ENCODE peak calls at places on chromosome 18, in seven cellular contexts. H, U, Z, S, V, X and E are unnamed samples.

GRCh38 chr18:79789901-79790885 is 7.5 kb upstream of the KCNG2 start:
- DNase-seq in H (no peak), U (no peak), Z (peak), S (no peak), V (no peak), X (no peak), E (no peak)

GRCh38 chr18:21117385-21118135 is 5.9 kb upstream of the ROCK1 start:
- DNase-seq in H (no peak), U (no peak), Z (peak), S (peak), V (peak), X (no peak), E (peak)

GRCh38 chr18:67001052-67001451 is 397.2 kb upstream of the CDH19 start:
- DNase-seq in H (no peak), U (no peak), Z (no peak), S (no peak), V (no peak), X (no peak), E (no peak)

GRCh38 chr18:944440-944839 is 39.8 kb downstream of the ADCYAP1 start:
- DNase-seq in H (no peak), U (no peak), Z (peak), S (no peak), V (peak), X (no peak), E (peak)

GRCh38 chr18:48949051-48949605 is 1.6 kb downstream of the SMAD7 start:
- DNase-seq in H (peak), U (no peak), Z (no peak), S (no peak), V (no peak), X (no peak), E (no peak)

GRCh38 chr18:63961430-63961980 is 8.4 kb upstream of the SERPINB8 start:
- DNase-seq in H (no peak), U (no peak), Z (no peak), S (no peak), V (no peak), X (no peak), E (no peak)

GRCh38 chr18:75783816-75784215 is 356.3 kb upstream of the SMIM21 start:
- DNase-seq in H (no peak), U (no peak), Z (no peak), S (no peak), V (no peak), X (no peak), E (no peak)

GRCh38 chr18:48851563-48851962 is 99.2 kb downstream of the SMAD7 start:
- DNase-seq in H (peak), U (no peak), Z (no peak), S (no peak), V (peak), X (no peak), E (no peak)

GRCh38 chr18:49162226-49162848 is 211.6 kb upstream of the SMAD7 start:
- DNase-seq in H (no peak), U (peak), Z (no peak), S (no peak), V (no peak), X (no peak), E (no peak)

GRCh38 chr18:54444309-54444914 is 86.7 kb downstream of the C18orf54 start:
- DNase-seq in H (peak), U (peak), Z (peak), S (peak), V (peak), X (peak), E (peak)

GRCh38 chr18:77062518-77063003 is 70.0 kb downstream of the MBP start:
- DNase-seq in H (no peak), U (peak), Z (peak), S (no peak), V (peak), X (no peak), E (peak)

GRCh38 chr18:49843778-49844625 is 30.7 kb upstream of the ACAA2 start:
- DNase-seq in H (no peak), U (no peak), Z (no peak), S (no peak), V (no peak), X (no peak), E (no peak)

GRCh38 chr18:49406863-49407262 is 53.6 kb downstream of the DYM start:
- DNase-seq in H (no peak), U (no peak), Z (no peak), S (no peak), V (no peak), X (no peak), E (no peak)

GRCh38 chr18:9671214-9671613 is 36.9 kb upstream of the RAB31 start:
- DNase-seq in H (no peak), U (no peak), Z (no peak), S (no peak), V (no peak), X (no peak), E (no peak)

GRCh38 chr18:70075906-70076305 is 128.2 kb upstream of the CD226 start:
- DNase-seq in H (no peak), U (no peak), Z (peak), S (no peak), V (peak), X (no peak), E (no peak)

GRCh38 chr18:57687970-57688369 is 66.3 kb upstream of the NARS1 start:
- DNase-seq in H (peak), U (no peak), Z (no peak), S (no peak), V (no peak), X (no peak), E (no peak)

GRCh38 chr18:77222464-77222863 is 27.2 kb upstream of the GALR1 start:
- DNase-seq in H (no peak), U (no peak), Z (no peak), S (no peak), V (no peak), X (no peak), E (no peak)

GRCh38 chr18:42401131-42401673 is 446.2 kb downstream of the PIK3C3 start:
- DNase-seq in H (no peak), U (no peak), Z (no peak), S (no peak), V (no peak), X (no peak), E (no peak)

GRCh38 chr18:369224-370010 is 101.6 kb upstream of the THOC1 start:
- DNase-seq in H (no peak), U (no peak), Z (no peak), S (no peak), V (no peak), X (no peak), E (peak)

GRCh38 chr18:11066038-11066437 is 83.3 kb downstream of the PIEZO2 start:
- DNase-seq in H (no peak), U (no peak), Z (no peak), S (no peak), V (no peak), X (no peak), E (no peak)

GRCh38 chr18:38752430-38752829 is 1186.8 kb upstream of the CELF4 start:
- DNase-seq in H (no peak), U (no peak), Z (no peak), S (no peak), V (no peak), X (no peak), E (no peak)

GRCh38 chr18:38747153-38747552 is 1181.6 kb upstream of the CELF4 start:
- DNase-seq in H (no peak), U (no peak), Z (no peak), S (no peak), V (no peak), X (no peak), E (no peak)

GRCh38 chr18:38751211-38751610 is 1185.6 kb upstream of the CELF4 start:
- DNase-seq in H (no peak), U (no peak), Z (no peak), S (no peak), V (no peak), X (no peak), E (no peak)

GRCh38 chr18:38750786-38751185 is 1185.2 kb upstream of the CELF4 start:
- DNase-seq in H (no peak), U (no peak), Z (no peak), S (no peak), V (no peak), X (no peak), E (no peak)

GRCh38 chr18:38751897-38752296 is 1186.3 kb upstream of the CELF4 start:
- DNase-seq in H (no peak), U (no peak), Z (peak), S (no peak), V (no peak), X (no peak), E (no peak)
- H3K4me3 ChIP-seq in H (no peak), U (no peak), Z (no peak), S (no peak), V (no peak), X (no peak), E (no peak)

DNA sequence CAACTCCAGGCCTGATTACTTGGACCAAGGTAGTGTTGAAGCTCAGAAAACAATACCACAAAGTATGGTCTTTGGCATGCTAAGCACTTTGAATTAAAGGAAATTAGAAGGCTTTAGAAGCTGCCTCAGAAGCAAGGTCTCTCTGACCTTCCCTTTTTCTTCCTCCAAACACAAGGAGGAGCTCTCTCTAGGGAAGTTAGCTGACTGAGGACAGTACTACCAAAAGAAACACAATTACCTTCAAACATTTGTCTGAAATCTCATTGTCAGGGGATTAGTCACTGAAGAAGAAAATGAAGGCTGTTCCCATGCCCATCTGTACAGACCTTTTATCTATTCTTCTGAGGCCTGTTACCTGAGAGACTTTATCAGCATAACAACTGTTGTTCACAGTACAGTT is 279.3 kb downstream of the CDH20 start:
- DNase-seq in H (no peak), U (no peak), Z (peak), S (no peak), V (no peak), X (no peak), E (peak)
- TF ChIP-seq CTCF in H (no peak), U (peak), Z (peak), S (no peak), V (peak), X (no peak), E (peak)

DNA sequence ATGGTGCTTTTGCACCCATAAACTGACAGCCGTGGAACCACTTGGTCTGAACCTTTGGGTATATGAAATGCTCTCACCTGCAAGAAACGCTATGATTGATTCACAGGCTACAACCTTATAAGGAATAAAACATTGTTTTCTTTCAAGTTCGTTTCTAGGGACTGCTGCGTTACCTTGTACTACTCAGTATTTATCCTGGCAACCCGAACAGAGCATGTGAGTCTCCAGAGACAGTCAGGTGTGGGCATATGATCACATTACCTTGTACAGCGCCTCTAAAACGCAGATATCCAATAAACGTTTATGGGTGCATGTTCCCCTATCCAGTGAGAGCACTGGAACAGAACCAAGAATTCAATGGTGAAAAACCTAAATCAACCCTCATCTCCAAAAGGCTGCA is 1.7 kb downstream of the CCBE1 start:
- DNase-seq in H (no peak), U (no peak), Z (no peak), S (no peak), V (no peak), X (no peak), E (no peak)
- H3K4me3 ChIP-seq in H (no peak), U (no peak), Z (no peak), S (peak), V (no peak), X (peak), E (peak)

DNA sequence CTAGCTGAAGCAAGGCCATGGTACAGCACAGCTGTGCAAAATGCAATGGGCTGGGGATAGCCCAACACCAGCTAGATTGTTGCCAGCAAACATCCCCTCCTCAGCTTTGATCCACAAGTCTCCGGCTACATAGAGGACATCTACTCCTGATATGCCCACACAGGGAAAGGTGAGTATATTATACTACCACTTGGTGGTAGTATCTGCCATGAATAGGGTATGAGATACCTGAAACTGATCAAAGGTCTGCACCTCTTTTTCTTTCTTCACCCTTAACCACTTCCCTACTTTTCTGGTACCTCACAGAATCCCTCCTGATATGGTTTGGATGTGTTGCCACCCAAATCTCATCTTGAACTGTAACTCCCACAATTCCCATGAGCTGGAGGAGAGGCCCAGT is 279.8 kb downstream of the TXNL1 start:
- DNase-seq in H (no peak), U (no peak), Z (no peak), S (no peak), V (no peak), X (no peak), E (no peak)
- TF ChIP-seq CTCF in H (no peak), U (no peak), Z (no peak), S (no peak), V (no peak), X (peak), E (peak)

GRCh38 chr18:74172697-74173433 is 24.5 kb downstream of the TIMM21 start:
- DNase-seq in H (no peak), U (no peak), Z (no peak), S (no peak), V (no peak), X (peak), E (no peak)
- H3K4me3 ChIP-seq in H (no peak), U (no peak), Z (no peak), S (no peak), V (no peak), X (peak), E (no peak)

GRCh38 chr18:46174317-46175039 is 70.3 kb downstream of the HAUS1 start:
- DNase-seq in H (peak), U (peak), Z (peak), S (no peak), V (peak), X (no peak), E (peak)
- TF ChIP-seq CTCF in H (no peak), U (no peak), Z (peak), S (no peak), V (peak), X (no peak), E (no peak)

DNA sequence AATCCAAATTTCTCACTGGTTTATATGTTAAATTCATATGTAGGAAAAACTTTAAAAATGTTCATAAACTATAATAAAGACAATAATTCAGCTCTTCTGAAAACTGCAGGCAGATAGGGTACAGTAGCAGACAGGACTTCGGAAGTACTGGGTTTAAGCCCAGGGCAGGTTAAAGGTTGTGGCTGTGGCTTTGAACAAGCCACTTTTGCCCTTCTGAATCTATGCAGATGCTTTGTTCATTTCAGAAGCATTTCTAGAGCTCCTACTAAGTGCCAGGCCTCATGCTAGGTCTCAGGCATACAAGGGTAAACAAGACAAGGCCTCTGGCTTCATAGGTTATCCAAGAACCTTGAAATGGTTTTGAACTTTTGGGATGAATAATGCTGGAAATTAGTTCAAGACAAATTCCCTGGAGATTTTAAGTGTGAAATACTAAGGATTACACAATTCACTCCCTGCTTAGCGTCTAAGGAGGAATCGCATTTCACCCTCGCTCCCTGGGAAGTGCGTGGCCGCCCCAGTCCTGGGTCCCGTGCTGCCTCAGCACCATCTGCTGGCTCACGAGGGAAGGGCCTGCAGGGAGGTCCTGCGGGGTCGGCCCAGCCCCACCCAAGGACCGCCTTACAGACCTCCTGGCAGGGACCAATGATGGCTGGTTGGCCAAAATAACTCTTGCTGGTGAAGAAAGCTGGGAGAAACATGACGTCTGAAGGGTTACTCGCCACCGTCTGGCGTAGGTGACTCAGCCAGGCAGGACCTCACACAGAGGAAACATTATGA is 67.7 kb upstream of the L3MBTL4 start:
- DNase-seq in H (peak), U (no peak), Z (peak), S (no peak), V (peak), X (peak), E (peak)
- H3K4me3 ChIP-seq in H (no peak), U (no peak), Z (no peak), S (no peak), V (no peak), X (no peak), E (no peak)